ENCODE peak calls at places on chromosomes 13 and 19, in ten cellular contexts. T is activated naive CD4-positive, alpha-beta T cell treated with anti-CD3 and anti-CD28 coated beads, Interleukin-2, amount 50 U/mL, for 72 hours; A is NCI-H345; B is SK-N-MC; D is tibial nerve; V is upper lobe of right lung; L is left cardiac atrium; C is NCI-H2081; Z is endothelial cell; S is RWPE1. E is an unnamed sample.

GRCh38 chr19:10007811-10008211 is 2.5 kb downstream of the COL5A3 start:
- DNase-seq in C (no peak), S (no peak), A (no peak), V (no peak), T (no peak), Z (no peak), L (peak; percentile 57), B (no peak), D (peak; percentile 15), E (no peak)

GRCh38 chr13:41199526-41199925 is 5.2 kb upstream of the KBTBD7 start:
- DNase-seq in B (no peak), Z (no peak), C (no peak), V (no peak), D (no peak), T (no peak), A (no peak), L (no peak), S (no peak), E (no peak)

GRCh38 chr13:59680429-59681024 is 483.2 kb downstream of the DIAPH3 start:
- DNase-seq in S (peak; percentile 16), B (no peak), Z (no peak), L (no peak), T (no peak), A (peak; percentile 33), D (no peak), V (no peak), C (no peak), E (no peak)

GRCh38 chr13:75798353-75799245 is 162.5 kb downstream of the LMO7 start:
- DNase-seq in L (no peak), T (peak; percentile 14), V (no peak), B (no peak), Z (no peak), S (peak; percentile 35), A (no peak), C (no peak), D (no peak), E (no peak)

GRCh38 chr13:51829236-51829899 is 15.6 kb downstream of the TMEM272 start:
- DNase-seq in A (no peak), V (no peak), Z (no peak), T (no peak), B (no peak), S (no peak), C (no peak), L (no peak), D (no peak), E (no peak)

GRCh38 chr13:50375792-50376191 is 360.5 kb downstream of the KCNRG start:
- DNase-seq in L (no peak), S (no peak), A (no peak), D (no peak), V (no peak), B (no peak), T (no peak), Z (no peak), C (no peak), E (no peak)

GRCh38 chr19:35710784-35711723 is 6.7 kb downstream of the ZBTB32 start:
- DNase-seq in L (no peak), A (no peak), Z (no peak), B (no peak), D (no peak), C (no peak), S (no peak), V (no peak), T (peak; percentile 71), E (peak; percentile 50)

GRCh38 chr19:50803633-50804419 is 13.6 kb downstream of the ACP4 start:
- DNase-seq in Z (peak; percentile 40), A (peak; percentile 29), D (no peak), V (no peak), T (no peak), C (no peak), L (no peak), S (no peak), B (no peak), E (no peak)

GRCh38 chr19:58218899-58219298 is 9.8 kb upstream of the ZNF544 start:
- DNase-seq in C (peak; percentile 26), Z (peak; percentile 19), L (no peak), V (no peak), B (no peak), D (no peak), S (no peak), A (no peak), T (peak; percentile 48), E (no peak)

GRCh38 chr19:35075202-35076025 is 33.9 kb downstream of the HPN start:
- DNase-seq in T (no peak), B (no peak), S (no peak), D (no peak), L (no peak), C (no peak), V (no peak), Z (no peak), A (no peak), E (no peak)

GRCh38 chr19:46830864-46831263 is 19.8 kb downstream of the AP2S1 start:
- DNase-seq in C (no peak), Z (no peak), V (no peak), S (no peak), D (no peak), B (no peak), L (no peak), A (no peak), T (no peak), E (no peak)

GRCh38 chr13:35874704-35875103 is 256.5 kb downstream of the DCLK1 start:
- DNase-seq in S (no peak), A (no peak), V (no peak), D (no peak), L (peak; percentile 30), Z (no peak), T (no peak), C (no peak), B (no peak), E (no peak)

GRCh38 chr13:68261105-68261504 is 1031.0 kb upstream of the PCDH9 start:
- DNase-seq in Z (no peak), T (no peak), A (no peak), V (no peak), D (no peak), B (no peak), L (no peak), C (no peak), S (no peak), E (no peak)

GRCh38 chr19:31499281-31499680 is 150.0 kb upstream of the TSHZ3 start:
- DNase-seq in B (no peak), L (no peak), A (no peak), S (no peak), D (no peak), V (no peak), Z (no peak), C (no peak), T (no peak), E (no peak)

GRCh38 chr19:48608798-48609263 is 2.3 kb downstream of the SPACA4 start:
- DNase-seq in C (peak; percentile 24), Z (peak; percentile 44), L (no peak), V (no peak), B (no peak), S (peak; percentile 51), D (no peak), T (no peak), A (peak; percentile 62), E (no peak)

GRCh38 chr19:4018775-4019504 is 11.4 kb downstream of the PIAS4 start:
- DNase-seq in S (no peak), A (no peak), Z (no peak), C (no peak), V (no peak), L (peak; percentile 9), T (no peak), B (no peak), D (no peak), E (no peak)

GRCh38 chr19:33394006-33394722 is 20.7 kb downstream of the CEBPG start:
- DNase-seq in B (no peak), Z (no peak), S (peak; percentile 66), C (no peak), V (peak; percentile 75), L (peak; percentile 79), D (peak; percentile 65), A (no peak), T (no peak), E (no peak)

GRCh38 chr13:100234524-100235136 is 145.7 kb downstream of the PCCA start:
- DNase-seq in T (no peak), L (no peak), V (no peak), B (no peak), S (no peak), A (no peak), C (peak; percentile 11), D (no peak), Z (no peak), E (no peak)

GRCh38 chr13:30978981-30979956 is 46.8 kb downstream of the TEX26 start:
- DNase-seq in A (peak; percentile 22), L (peak; percentile 29), Z (peak; percentile 80), T (peak; percentile 64), B (no peak), V (peak; percentile 77), S (no peak), D (no peak), C (no peak), E (peak; percentile 7)

GRCh38 chr13:73107459-73107858 is 48.7 kb downstream of the KLF5 start:
- DNase-seq in A (no peak), S (no peak), V (no peak), B (no peak), T (no peak), C (no peak), D (no peak), L (no peak), Z (no peak), E (no peak)

GRCh38 chr13:30679483-30680330 is 55.6 kb upstream of the ALOX5AP start:
- DNase-seq in A (peak; percentile 4), V (no peak), Z (peak; percentile 37), L (no peak), S (peak; percentile 26), D (no peak), C (no peak), B (no peak), T (peak; percentile 22), E (peak; percentile 12)

GRCh38 chr13:73984949-73985691 is 149.1 kb downstream of the KLF12 start:
- DNase-seq in L (peak; percentile 56), S (no peak), Z (no peak), B (no peak), T (peak; percentile 75), V (peak; percentile 68), C (peak; percentile 32), D (no peak), A (peak; percentile 16), E (no peak)

GRCh38 chr19:10453852-10454251 is 33.5 kb downstream of the PDE4A start:
- DNase-seq in B (no peak), Z (no peak), C (no peak), T (no peak), S (no peak), L (no peak), V (no peak), D (no peak), A (no peak), E (no peak)

GRCh38 chr19:511101-511841 is 4.0 kb downstream of the TPGS1 start:
- DNase-seq in V (peak; percentile 72), L (peak; percentile 72), Z (no peak), T (peak; percentile 73), D (no peak), S (no peak), B (no peak), A (peak; percentile 97), C (peak; percentile 99), E (no peak)

GRCh38 chr19:16153582-16154336 is 10.3 kb downstream of the HSH2D start:
- DNase-seq in Z (no peak), A (no peak), C (no peak), S (no peak), V (no peak), D (no peak), B (no peak), L (no peak), T (no peak), E (no peak)

GRCh38 chr19:1354496-1355257 is 29.0 kb upstream of the NDUFS7 start:
- DNase-seq in S (peak; percentile 94), C (peak; percentile 82), Z (peak; percentile 90), D (peak; percentile 78), L (peak; percentile 91), A (peak; percentile 91), B (no peak), V (peak; percentile 95), T (peak; percentile 86), E (peak; percentile 73)

GRCh38 chr13:30791354-30791921 is 56.1 kb downstream of the ALOX5AP start:
- DNase-seq in A (no peak), B (no peak), S (no peak), V (no peak), C (no peak), D (peak; percentile 30), Z (no peak), L (no peak), T (no peak), E (no peak)

GRCh38 chr19:50889638-50890037 is 16.4 kb downstream of the KLK2 start:
- DNase-seq in A (no peak), C (no peak), Z (no peak), D (peak; percentile 9), B (no peak), T (no peak), L (no peak), S (no peak), V (no peak), E (no peak)